ENCODE peak calls at places on chromosomes 12 and 14, in four cellular contexts. One of them, this sample, is unnamed. For H3K4me1, the result is how much of the 10 kb centered on the place peaks cover.

GRCh38 chr12:127480775-127481314 is 786.1 kb upstream of the TMEM132C start:
- DNase-seq in A549: no peak
- DNase-seq in PC-3: no peak
- DNase-seq in pancreas: no peak
- DNase-seq in this sample: no peak

GRCh38 chr14:57559561-57559960 is 65.9 kb upstream of the CCDC198 start:
- DNase-seq in A549: no peak
- DNase-seq in PC-3: no peak
- DNase-seq in pancreas: no peak
- DNase-seq in this sample: peak

GRCh38 chr12:63944586-63945228 is 100.2 kb downstream of the SRGAP1 start:
- DNase-seq in A549: no peak
- DNase-seq in PC-3: no peak
- DNase-seq in pancreas: no peak
- DNase-seq in this sample: no peak

GRCh38 chr12:91138337-91138905 is 27.1 kb upstream of the LUM start:
- DNase-seq in A549: no peak
- DNase-seq in PC-3: no peak
- DNase-seq in pancreas: no peak
- DNase-seq in this sample: no peak

GRCh38 chr14:100738704-100739131 is 12.0 kb downstream of the DLK1 start:
- DNase-seq in A549: no peak
- DNase-seq in PC-3: no peak
- DNase-seq in pancreas: no peak
- DNase-seq in this sample: no peak

GRCh38 chr14:58635041-58635440 is 2.7 kb upstream of the DACT1 start:
- DNase-seq in PC-3: no peak
- DNase-seq in pancreas: no peak
- DNase-seq in A549: no peak
- DNase-seq in this sample: no peak

GRCh38 chr12:95956557-95957145 is 13.5 kb downstream of the AMDHD1 start:
- DNase-seq in PC-3: no peak
- DNase-seq in pancreas: no peak
- DNase-seq in A549: no peak
- DNase-seq in this sample: peak

GRCh38 chr14:98847520-98848468 is 424.2 kb downstream of the BCL11B start:
- DNase-seq in A549: no peak
- DNase-seq in PC-3: no peak
- DNase-seq in pancreas: no peak
- DNase-seq in this sample: no peak

GRCh38 chr14:23575086-23575485 is 3.5 kb downstream of the JPH4 start:
- DNase-seq in PC-3: no peak
- DNase-seq in A549: no peak
- DNase-seq in pancreas: no peak
- DNase-seq in this sample: no peak

GRCh38 chr12:49632986-49633702 is 9.8 kb downstream of the PRPF40B start:
- DNase-seq in A549: no peak
- DNase-seq in PC-3: no peak
- DNase-seq in pancreas: no peak
- DNase-seq in this sample: no peak

GRCh38 chr14:62006116-62006737 is 244.0 kb downstream of the SNAPC1 start:
- DNase-seq in pancreas: no peak
- DNase-seq in PC-3: no peak
- DNase-seq in A549: no peak
- DNase-seq in this sample: no peak

GRCh38 chr14:30410986-30411385 is 148.0 kb upstream of the G2E3 start:
- DNase-seq in pancreas: no peak
- DNase-seq in A549: no peak
- DNase-seq in PC-3: no peak
- DNase-seq in this sample: no peak

GRCh38 chr14:105419305-105420091 is at the start of gene MTA1:
- DNase-seq in pancreas: peak
- DNase-seq in PC-3: peak
- DNase-seq in A549: no peak
- DNase-seq in this sample: peak

GRCh38 chr12:103881261-103881660 is 40.2 kb upstream of the NT5DC3 start:
- DNase-seq in PC-3: no peak
- DNase-seq in A549: no peak
- DNase-seq in pancreas: no peak
- DNase-seq in this sample: no peak

GRCh38 chr14:100398044-100398443 is 74.9 kb downstream of the SLC25A47 start:
- DNase-seq in A549: no peak
- DNase-seq in PC-3: no peak
- DNase-seq in pancreas: no peak
- DNase-seq in this sample: peak

GRCh38 chr14:100874411-100875091 is 29.0 kb downstream of the RTL1 start:
- DNase-seq in PC-3: no peak
- DNase-seq in A549: no peak
- DNase-seq in pancreas: peak
- DNase-seq in this sample: no peak

GRCh38 chr12:121620328-121620891 is 5.9 kb upstream of the ORAI1 start:
- DNase-seq in A549: no peak
- DNase-seq in pancreas: no peak
- DNase-seq in PC-3: no peak
- DNase-seq in this sample: no peak

GRCh38 chr12:76787689-76788088 is 23.8 kb downstream of the ZDHHC17 start:
- DNase-seq in pancreas: no peak
- DNase-seq in PC-3: no peak
- DNase-seq in A549: no peak
- DNase-seq in this sample: no peak

GRCh38 chr14:54804720-54805060 is 97.9 kb downstream of the GCH1 start:
- DNase-seq in pancreas: no peak
- DNase-seq in A549: no peak
- DNase-seq in PC-3: no peak
- DNase-seq in this sample: no peak

GRCh38 chr14:61560323-61560722 is 135.0 kb upstream of the HIF1A start:
- DNase-seq in A549: no peak
- DNase-seq in PC-3: peak
- DNase-seq in pancreas: no peak
- DNase-seq in this sample: no peak

GRCh38 chr12:131941116-131941986 is 8.4 kb upstream of the EP400 start:
- DNase-seq in A549: no peak
- DNase-seq in PC-3: no peak
- DNase-seq in pancreas: no peak
- DNase-seq in this sample: no peak

GRCh38 chr14:38357557-38357956 is 101.7 kb upstream of the CLEC14A start:
- DNase-seq in A549: no peak
- DNase-seq in pancreas: no peak
- DNase-seq in PC-3: peak
- DNase-seq in this sample: no peak

GRCh38 chr12:91264178-91264577 is 81.6 kb upstream of the DCN start:
- DNase-seq in PC-3: no peak
- DNase-seq in A549: no peak
- DNase-seq in pancreas: no peak
- DNase-seq in this sample: no peak

GRCh38 chr12:79644274-79645234 is 46.2 kb downstream of the PAWR start:
- DNase-seq in pancreas: no peak
- DNase-seq in A549: no peak
- DNase-seq in PC-3: no peak
- DNase-seq in this sample: no peak
- H3K4me1 ChIP-seq in pancreas: under half
- H3K4me1 ChIP-seq in A549: under half
- H3K4me1 ChIP-seq in PC-3: under half
- H3K4me1 ChIP-seq in this sample: under half

GRCh38 chr12:25971675-25972035 is 13.2 kb downstream of the RASSF8 start:
- DNase-seq in pancreas: no peak
- DNase-seq in PC-3: no peak
- DNase-seq in A549: no peak
- DNase-seq in this sample: peak
- H3K4me1 ChIP-seq in pancreas: under half
- H3K4me1 ChIP-seq in PC-3: under half
- H3K4me1 ChIP-seq in A549: under half
- H3K4me1 ChIP-seq in this sample: under half

GRCh38 chr12:67276469-67276868 is 7.3 kb downstream of the CAND1 start:
- DNase-seq in pancreas: no peak
- DNase-seq in A549: no peak
- DNase-seq in PC-3: no peak
- DNase-seq in this sample: no peak
- H3K4me1 ChIP-seq in pancreas: half or more
- H3K4me1 ChIP-seq in A549: half or more
- H3K4me1 ChIP-seq in PC-3: under half
- H3K4me1 ChIP-seq in this sample: under half

GRCh38 chr12:124871297-124871696 is 7.6 kb upstream of the SCARB1 start:
- DNase-seq in pancreas: no peak
- DNase-seq in A549: no peak
- DNase-seq in PC-3: no peak
- DNase-seq in this sample: no peak
- H3K4me1 ChIP-seq in pancreas: under half
- H3K4me1 ChIP-seq in A549: under half
- H3K4me1 ChIP-seq in PC-3: under half
- H3K4me1 ChIP-seq in this sample: under half